ENCODE peak calls at places on chromosomes 2 and 18, in nine cellular contexts. L is astrocyte of the spinal cord, M is endodermal cell, E is choroid plexus epithelial cell, T is HFF-Myc, G is PC-3, K is AG09309, P is heart left ventricle, X is tibial nerve. C is an unnamed sample.

GRCh38 chr2:177114712-177115111 is 97.9 kb upstream of the HNRNPA3 start:
- DNase-seq in L (no peak), M (no peak), E (no peak), T (no peak), G (no peak), K (no peak), P (no peak), X (no peak), C (no peak)

GRCh38 chr2:213288913-213289700 is 4.8 kb downstream of the SPAG16 start:
- DNase-seq in L (peak), M (no peak), E (peak), T (no peak), G (peak), K (no peak), P (no peak), X (no peak), C (peak)

GRCh38 chr2:30505500-30506180 is 58.6 kb downstream of the LCLAT1 start:
- DNase-seq in L (no peak), M (no peak), E (no peak), T (no peak), G (no peak), K (no peak), P (no peak), X (no peak), C (no peak)

GRCh38 chr18:49052891-49053644 is 102.3 kb upstream of the SMAD7 start:
- DNase-seq in L (peak), M (no peak), E (peak), T (peak), G (peak), K (peak), P (no peak), X (no peak), C (peak)

GRCh38 chr2:238728322-238729260 is 119.3 kb upstream of the TWIST2 start:
- DNase-seq in L (peak), M (peak), E (peak), T (peak), G (no peak), K (peak), P (peak), X (no peak), C (no peak)

GRCh38 chr18:58781627-58782194 is 83.0 kb upstream of the ZNF532 start:
- DNase-seq in L (peak), M (peak), E (peak), T (peak), G (peak), K (peak), P (peak), X (peak), C (no peak)

GRCh38 chr2:3636586-3637310 is 21.3 kb upstream of the ALLC start:
- DNase-seq in L (no peak), M (peak), E (no peak), T (no peak), G (no peak), K (no peak), P (no peak), X (no peak), C (no peak)

GRCh38 chr2:29314816-29315571 is 199.8 kb downstream of the CLIP4 start:
- DNase-seq in L (peak), M (peak), E (peak), T (no peak), G (peak), K (no peak), P (no peak), X (no peak), C (no peak)

GRCh38 chr2:112626604-112627059 is 19.1 kb upstream of the SLC20A1 start:
- DNase-seq in L (peak), M (peak), E (peak), T (no peak), G (peak), K (peak), P (peak), X (no peak), C (no peak)

GRCh38 chr2:135563793-135564192 is 32.5 kb downstream of the R3HDM1 start:
- DNase-seq in L (peak), M (no peak), E (peak), T (peak), G (peak), K (no peak), P (no peak), X (no peak), C (no peak)

GRCh38 chr2:134718956-134719814 is at the start of gene TMEM163:
- DNase-seq in L (no peak), M (peak), E (no peak), T (no peak), G (peak), K (no peak), P (no peak), X (no peak), C (no peak)

GRCh38 chr18:21303445-21303844 is 61.4 kb downstream of the GREB1L start:
- DNase-seq in L (no peak), M (no peak), E (no peak), T (no peak), G (no peak), K (no peak), P (no peak), X (no peak), C (no peak)

GRCh38 chr2:217617496-217618085 is 385.2 kb downstream of the TNS1 start:
- DNase-seq in L (no peak), M (no peak), E (peak), T (no peak), G (no peak), K (no peak), P (no peak), X (no peak), C (peak)

GRCh38 chr2:229408356-229408755 is 137.3 kb upstream of the PID1 start:
- DNase-seq in L (peak), M (no peak), E (peak), T (peak), G (peak), K (peak), P (peak), X (peak), C (peak)

GRCh38 chr2:174344716-174345472 is 10.1 kb downstream of the SP9 start:
- DNase-seq in L (peak), M (peak), E (peak), T (peak), G (peak), K (no peak), P (no peak), X (no peak), C (no peak)

GRCh38 chr2:1544478-1545069 is 131.3 kb downstream of the TPO start:
- DNase-seq in L (peak), M (no peak), E (peak), T (no peak), G (peak), K (no peak), P (no peak), X (no peak), C (no peak)

GRCh38 chr2:74587664-74588277 is 33.3 kb downstream of the DOK1 start:
- DNase-seq in L (peak), M (peak), E (peak), T (no peak), G (peak), K (no peak), P (peak), X (peak), C (no peak)

GRCh38 chr2:50535971-50536759 is 495.8 kb downstream of the NRXN1 start:
- DNase-seq in L (peak), M (no peak), E (peak), T (no peak), G (peak), K (no peak), P (no peak), X (no peak), C (no peak)

GRCh38 chr2:232363784-232364615 is 14.6 kb upstream of the ALPP start:
- DNase-seq in L (peak), M (no peak), E (peak), T (no peak), G (no peak), K (peak), P (no peak), X (no peak), C (no peak)

GRCh38 chr2:109256921-109257320 is 127.9 kb downstream of the SH3RF3 start:
- DNase-seq in L (no peak), M (no peak), E (peak), T (no peak), G (no peak), K (no peak), P (no peak), X (no peak), C (no peak)

GRCh38 chr18:26460449-26461091 is 87.8 kb downstream of the KCTD1 start:
- DNase-seq in L (peak), M (no peak), E (peak), T (no peak), G (no peak), K (no peak), P (peak), X (no peak), C (no peak)

GRCh38 chr2:77713412-77713811 is 191.2 kb upstream of the LRRTM4 start:
- DNase-seq in L (no peak), M (no peak), E (no peak), T (no peak), G (no peak), K (no peak), P (no peak), X (no peak), C (no peak)

GRCh38 chr18:55018602-55019001 is 59.3 kb upstream of the CCDC68 start:
- DNase-seq in L (peak), M (no peak), E (peak), T (peak), G (peak), K (peak), P (no peak), X (no peak), C (peak)

GRCh38 chr2:174888136-174888535 is 117.0 kb downstream of the CHN1 start:
- DNase-seq in L (peak), M (no peak), E (peak), T (no peak), G (no peak), K (no peak), P (no peak), X (no peak), C (no peak)

GRCh38 chr2:168132389-168132788 is 115.0 kb downstream of the STK39 start:
- DNase-seq in L (no peak), M (no peak), E (no peak), T (no peak), G (no peak), K (no peak), P (no peak), X (no peak), C (no peak)

GRCh38 chr2:28325567-28326468 is 66.8 kb upstream of the FOSL2 start:
- DNase-seq in L (peak), M (peak), E (peak), T (no peak), G (no peak), K (no peak), P (no peak), X (no peak), C (no peak)

GRCh38 chr2:69386376-69386775 is 651 bp downstream of the GFPT1 start:
- DNase-seq in L (no peak), M (no peak), E (no peak), T (no peak), G (no peak), K (no peak), P (no peak), X (no peak), C (no peak)

GRCh38 chr2:15038373-15039364 is 406.2 kb downstream of the LRATD1 start:
- DNase-seq in L (peak), M (no peak), E (no peak), T (no peak), G (peak), K (no peak), P (no peak), X (no peak), C (no peak)

GRCh38 chr2:96859338-96859649 is 1.5 kb upstream of the ANKRD39 start:
- DNase-seq in L (no peak), M (no peak), E (no peak), T (no peak), G (no peak), K (no peak), P (peak), X (no peak), C (no peak)
- H3K4me3 ChIP-seq in L (no peak), M (peak), E (no peak), T (no peak), G (no peak), K (no peak), P (no peak), X (no peak), C (peak)

GRCh38 chr2:10901160-10901559 is 10.6 kb upstream of the KCNF1 start:
- DNase-seq in L (no peak), M (peak), E (no peak), T (no peak), G (peak), K (no peak), P (no peak), X (no peak), C (no peak)

GRCh38 chr2:10903861-10904210 is 7.9 kb upstream of the KCNF1 start:
- DNase-seq in L (no peak), M (no peak), E (no peak), T (no peak), G (no peak), K (no peak), P (no peak), X (no peak), C (no peak)

GRCh38 chr2:10901565-10901964 is 10.2 kb upstream of the KCNF1 start:
- DNase-seq in L (no peak), M (peak), E (no peak), T (no peak), G (no peak), K (no peak), P (no peak), X (no peak), C (no peak)

GRCh38 chr2:10897956-10898355 is 13.8 kb upstream of the KCNF1 start:
- DNase-seq in L (peak), M (no peak), E (no peak), T (no peak), G (no peak), K (no peak), P (no peak), X (no peak), C (no peak)

GRCh38 chr2:10900216-10901109 is 11.3 kb upstream of the KCNF1 start:
- DNase-seq in L (no peak), M (no peak), E (no peak), T (no peak), G (peak), K (no peak), P (no peak), X (no peak), C (no peak)
- TF ChIP-seq CTCF in L (peak), M (peak), E (peak), T (peak), G (peak), K (peak), P (no peak), X (no peak), C (peak)

DNA sequence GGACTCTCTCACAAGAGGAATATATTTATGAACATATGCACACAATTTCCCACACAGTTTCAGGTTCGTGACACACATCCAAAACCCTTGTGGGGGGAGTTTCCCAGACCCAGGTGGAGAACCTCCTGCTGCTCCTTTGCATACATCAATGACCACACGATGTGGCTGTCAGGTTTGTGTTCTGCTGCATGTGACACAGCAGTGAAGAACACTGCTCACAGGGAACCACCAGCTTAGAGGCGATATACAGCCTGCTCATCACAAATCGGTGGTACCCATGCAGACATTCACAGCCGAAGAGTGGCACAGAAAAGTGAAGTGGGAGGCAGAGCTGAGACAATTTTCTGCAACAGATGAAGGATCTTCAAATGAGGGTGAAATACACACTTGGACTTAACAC is 175.6 kb upstream of the ZFP36L2 start:
- DNase-seq in L (no peak), M (no peak), E (no peak), T (no peak), G (no peak), K (no peak), P (no peak), X (no peak), C (no peak)
- H3K4me3 ChIP-seq in L (no peak), M (no peak), E (no peak), T (no peak), G (no peak), K (no peak), P (no peak), X (no peak), C (no peak)

DNA sequence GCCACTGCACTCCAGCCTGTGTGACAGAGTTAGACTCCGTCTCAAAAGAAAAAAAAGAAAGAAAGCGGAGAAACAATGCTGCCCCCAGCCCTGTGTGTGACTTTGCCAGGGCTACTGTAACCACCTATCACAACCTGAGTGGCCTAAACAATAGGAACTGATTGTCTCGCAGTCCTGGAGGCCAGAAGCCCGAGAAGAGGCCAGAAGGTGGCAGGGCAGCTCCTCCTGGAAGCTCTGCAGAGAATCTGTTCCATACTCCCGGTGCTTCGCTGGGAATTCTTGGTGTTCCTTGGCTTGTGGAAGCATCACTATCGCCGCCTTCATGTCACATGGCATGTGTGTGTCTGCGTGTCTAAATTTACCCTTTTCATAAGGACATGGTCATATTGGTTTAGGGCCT is 14.4 kb upstream of the RAB17 start:
- DNase-seq in L (no peak), M (peak), E (no peak), T (no peak), G (peak), K (no peak), P (no peak), X (no peak), C (no peak)
- TF ChIP-seq CTCF in L (peak), M (peak), E (peak), T (peak), G (peak), K (peak), P (no peak), X (no peak), C (peak)

DNA sequence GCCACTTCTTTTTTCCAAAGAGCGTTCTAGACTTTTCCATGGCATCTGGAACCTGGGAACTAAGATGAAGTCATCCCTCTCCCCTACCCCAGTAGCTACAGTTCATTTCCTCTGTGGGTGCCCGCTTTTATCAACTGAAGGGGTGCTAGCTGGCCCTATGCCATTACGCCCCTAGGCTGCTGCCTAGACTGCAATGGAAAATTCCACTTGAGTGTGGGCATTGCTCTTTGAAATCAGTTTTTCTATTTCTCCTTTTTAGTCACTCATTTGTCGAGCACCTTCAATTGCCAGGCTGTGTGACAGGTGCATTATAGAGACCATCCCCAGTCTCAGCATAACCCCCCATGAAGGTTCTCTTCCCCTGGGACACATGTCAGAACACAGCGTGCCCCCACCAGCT is 7.3 kb downstream of the TEX51 start:
- DNase-seq in L (no peak), M (peak), E (no peak), T (no peak), G (no peak), K (no peak), P (no peak), X (no peak), C (no peak)
- H3K4me3 ChIP-seq in L (no peak), M (no peak), E (no peak), T (no peak), G (no peak), K (no peak), P (no peak), X (no peak), C (no peak)